ENCODE peak calls at places on chromosome X, in ten cellular contexts. R, J, S, G, V, C, B, M, I and N are unnamed samples.

GRCh38 chrX:129423191-129423590 is 100.1 kb downstream of the SMARCA1 start:
- DNase-seq in R (no peak), J (no peak), S (no peak), G (no peak), V (no peak), C (no peak), B (no peak), M (no peak), I (no peak), N (no peak)

GRCh38 chrX:69133561-69134542 is 31.4 kb downstream of the PJA1 start:
- DNase-seq in R (no peak), J (peak), S (peak), G (peak), V (no peak), C (no peak), B (peak), M (peak), I (peak), N (peak)

GRCh38 chrX:102154218-102154860 is 1.4 kb downstream of the BEX5 start:
- DNase-seq in R (no peak), J (no peak), S (peak), G (no peak), V (no peak), C (no peak), B (no peak), M (peak), I (no peak), N (no peak)

GRCh38 chrX:110944793-110945466 is 149.3 kb upstream of the CHRDL1 start:
- DNase-seq in R (no peak), J (no peak), S (no peak), G (peak), V (no peak), C (no peak), B (peak), M (no peak), I (no peak), N (no peak)

GRCh38 chrX:2351321-2351720 is 149.5 kb downstream of the DHRSX start:
- DNase-seq in R (no peak), J (peak), S (no peak), G (peak), V (no peak), C (no peak), B (peak), M (no peak), I (no peak), N (no peak)

GRCh38 chrX:11791537-11791936 is 33.5 kb downstream of the MSL3 start:
- DNase-seq in R (no peak), J (no peak), S (no peak), G (no peak), V (no peak), C (no peak), B (no peak), M (no peak), I (no peak), N (no peak)

GRCh38 chrX:15816453-15816838 is 26.2 kb downstream of the ZRSR2 start:
- DNase-seq in R (no peak), J (no peak), S (no peak), G (no peak), V (no peak), C (no peak), B (no peak), M (peak), I (no peak), N (no peak)

GRCh38 chrX:153725832-153726285 is 1.2 kb downstream of the ABCD1 start:
- DNase-seq in R (no peak), J (no peak), S (no peak), G (no peak), V (no peak), C (no peak), B (no peak), M (no peak), I (no peak), N (no peak)

GRCh38 chrX:13937370-13938052 is 92.2 kb downstream of the GEMIN8 start:
- DNase-seq in R (no peak), J (no peak), S (no peak), G (peak), V (no peak), C (peak), B (no peak), M (no peak), I (peak), N (no peak)

GRCh38 chrX:37943554-37943953 is 62.8 kb upstream of the SYTL5 start:
- DNase-seq in R (no peak), J (no peak), S (no peak), G (no peak), V (no peak), C (no peak), B (no peak), M (no peak), I (no peak), N (no peak)

GRCh38 chrX:56281789-56282188 is 49.6 kb downstream of the KLF8 start:
- DNase-seq in R (no peak), J (no peak), S (peak), G (no peak), V (peak), C (no peak), B (peak), M (peak), I (peak), N (no peak)

GRCh38 chrX:22314692-22315091 is 42.0 kb downstream of the CBLL2 start:
- DNase-seq in R (no peak), J (no peak), S (no peak), G (peak), V (no peak), C (no peak), B (peak), M (peak), I (no peak), N (no peak)

GRCh38 chrX:27966955-27967354 is 14.3 kb downstream of the DCAF8L1 start:
- DNase-seq in R (no peak), J (no peak), S (no peak), G (peak), V (no peak), C (no peak), B (peak), M (peak), I (peak), N (peak)

GRCh38 chrX:49001521-49002090 is 458 bp downstream of the GRIPAP1 start:
- DNase-seq in R (peak), J (no peak), S (peak), G (peak), V (no peak), C (peak), B (peak), M (peak), I (no peak), N (peak)

GRCh38 chrX:123920065-123920785 is 41.3 kb upstream of the STAG2 start:
- DNase-seq in R (no peak), J (no peak), S (no peak), G (peak), V (peak), C (no peak), B (peak), M (peak), I (peak), N (peak)

GRCh38 chrX:112163916-112164315 is 81.3 kb upstream of the TRPC5 start:
- DNase-seq in R (no peak), J (no peak), S (no peak), G (peak), V (no peak), C (no peak), B (no peak), M (no peak), I (peak), N (no peak)

GRCh38 chrX:29902004-29902403 is 313.4 kb upstream of the MAGEB2 start:
- DNase-seq in R (no peak), J (no peak), S (no peak), G (no peak), V (no peak), C (no peak), B (no peak), M (no peak), I (no peak), N (no peak)

GRCh38 chrX:29903365-29903764 is 312.0 kb upstream of the MAGEB2 start:
- DNase-seq in R (no peak), J (no peak), S (no peak), G (peak), V (no peak), C (no peak), B (no peak), M (no peak), I (peak), N (no peak)
- TF ChIP-seq CTCF in R (no peak), J (peak), S (no peak), G (peak), V (peak), C (peak), B (peak), M (peak), I (peak), N (peak)

DNA sequence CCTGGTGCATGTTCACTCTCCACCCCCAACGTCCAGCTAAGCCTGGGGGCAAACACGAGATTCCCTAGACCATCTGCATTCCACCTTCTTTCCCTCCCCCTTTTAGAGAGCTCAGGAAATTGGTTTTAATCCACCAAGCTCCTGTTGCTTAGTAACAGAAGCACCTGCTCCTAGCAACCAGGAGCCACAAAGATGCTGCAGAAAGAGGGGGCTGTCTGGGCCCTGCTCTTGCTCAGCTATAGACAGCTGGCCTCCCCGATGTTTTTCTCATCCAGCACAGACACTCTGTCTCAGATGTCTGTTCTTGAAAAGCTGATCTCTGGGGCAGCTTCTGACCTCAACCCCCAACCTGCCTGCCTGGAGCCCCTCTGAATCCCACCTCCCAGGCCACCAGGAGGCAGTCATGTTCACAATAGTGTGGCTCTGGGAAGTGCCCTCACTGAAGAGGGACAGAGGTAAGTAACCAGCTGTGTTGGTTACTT is 71.5 kb downstream of the SLC16A2 start:
- DNase-seq in R (no peak), J (no peak), S (peak), G (no peak), V (no peak), C (no peak), B (no peak), M (peak), I (no peak), N (no peak)
- TF ChIP-seq CTCF in R (no peak), J (peak), S (no peak), G (no peak), V (no peak), C (peak), B (no peak), M (peak), I (no peak), N (peak)

GRCh38 chrX:41734530-41734929 is 10.5 kb downstream of the GPR82 start:
- DNase-seq in R (no peak), J (no peak), S (no peak), G (no peak), V (peak), C (no peak), B (peak), M (peak), I (peak), N (no peak)
- TF ChIP-seq CTCF in R (peak), J (peak), S (no peak), G (peak), V (peak), C (peak), B (peak), M (peak), I (peak), N (peak)

GRCh38 chrX:41441934-41442823 is 5.0 kb upstream of the NYX start:
- DNase-seq in R (peak), J (peak), S (peak), G (peak), V (peak), C (peak), B (peak), M (peak), I (no peak), N (no peak)
- TF ChIP-seq CTCF in R (peak), J (peak), S (peak), G (peak), V (peak), C (peak), B (peak), M (peak), I (peak), N (peak)

GRCh38 chrX:38985375-38985774 is 184.1 kb downstream of the MID1IP1 start:
- DNase-seq in R (no peak), J (no peak), S (no peak), G (no peak), V (no peak), C (peak), B (peak), M (peak), I (no peak), N (no peak)
- TF ChIP-seq CTCF in R (peak), J (peak), S (no peak), G (no peak), V (no peak), C (peak), B (no peak), M (peak), I (peak), N (no peak)

GRCh38 chrX:114626323-114626722 is 42.4 kb downstream of the HTR2C start:
- DNase-seq in R (no peak), J (no peak), S (no peak), G (peak), V (no peak), C (peak), B (peak), M (peak), I (peak), N (no peak)
- TF ChIP-seq CTCF in R (peak), J (peak), S (peak), G (peak), V (peak), C (peak), B (peak), M (peak), I (peak), N (peak)

DNA sequence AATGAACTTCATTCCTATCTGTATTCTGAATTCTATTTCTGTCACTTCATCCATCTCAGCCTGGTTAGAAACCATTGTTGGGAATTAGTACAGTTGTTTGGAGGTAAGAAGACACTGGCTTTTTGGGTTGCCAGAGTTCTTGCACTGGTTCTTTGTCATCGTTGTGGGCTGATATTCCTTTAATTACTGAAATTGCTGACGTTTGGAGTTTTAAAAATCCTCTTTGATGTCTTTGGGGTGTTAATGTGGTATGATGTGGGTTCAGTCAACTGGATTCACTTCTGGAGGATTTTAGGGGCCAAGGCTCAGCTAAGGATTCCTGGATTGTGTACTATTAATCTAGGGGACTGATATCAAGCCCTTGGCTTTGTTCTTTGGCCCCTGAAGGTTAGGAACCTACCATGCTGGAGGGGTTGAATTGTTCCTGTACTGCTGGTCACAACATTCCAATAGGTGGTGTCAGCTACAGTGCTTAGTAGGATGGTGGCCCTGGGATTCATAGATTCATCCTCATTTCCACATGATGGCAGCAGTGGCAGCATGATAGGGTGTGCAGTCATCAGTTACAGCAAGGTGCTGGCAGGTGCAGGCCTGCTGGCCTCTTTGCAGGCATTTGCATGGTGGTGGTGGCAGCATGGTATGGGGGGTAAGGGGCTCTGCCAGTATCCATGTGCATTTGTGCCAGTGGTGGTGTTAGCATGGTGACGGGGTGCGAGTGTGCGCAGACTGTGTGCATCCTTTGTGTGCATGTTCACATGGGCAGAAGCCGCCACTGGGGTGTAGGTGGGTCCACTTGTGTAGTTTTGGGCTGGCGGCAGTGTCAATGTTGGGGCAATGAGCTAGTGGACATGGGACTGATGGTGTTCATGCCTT is 301.3 kb downstream of the TEX13C start:
- DNase-seq in R (no peak), J (no peak), S (no peak), G (no peak), V (no peak), C (no peak), B (no peak), M (no peak), I (no peak), N (no peak)
- TF ChIP-seq CTCF in R (no peak), J (no peak), S (no peak), G (no peak), V (no peak), C (no peak), B (no peak), M (no peak), I (no peak), N (no peak)

DNA sequence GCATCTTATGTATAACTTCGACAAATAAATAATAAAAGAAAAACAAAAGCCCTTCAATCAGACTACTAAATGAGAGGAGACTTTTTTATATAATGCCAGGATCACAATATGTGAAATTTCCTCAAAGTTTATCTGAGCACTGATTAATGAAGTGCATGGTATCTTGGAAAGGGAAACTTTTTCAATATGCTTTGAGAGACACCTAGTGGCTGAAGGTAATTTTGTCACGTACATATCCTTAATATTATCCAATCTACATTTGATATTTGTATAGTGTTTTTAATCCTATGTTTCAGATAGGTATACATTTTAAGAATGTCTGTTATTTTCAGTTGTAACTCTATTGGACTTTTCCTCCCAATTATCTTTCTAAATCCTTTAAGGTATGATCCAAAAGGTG is 146.8 kb downstream of the KLHL4 start:
- DNase-seq in R (no peak), J (no peak), S (no peak), G (peak), V (peak), C (peak), B (peak), M (peak), I (peak), N (no peak)
- TF ChIP-seq CTCF in R (peak), J (peak), S (peak), G (no peak), V (peak), C (peak), B (no peak), M (peak), I (peak), N (peak)

DNA sequence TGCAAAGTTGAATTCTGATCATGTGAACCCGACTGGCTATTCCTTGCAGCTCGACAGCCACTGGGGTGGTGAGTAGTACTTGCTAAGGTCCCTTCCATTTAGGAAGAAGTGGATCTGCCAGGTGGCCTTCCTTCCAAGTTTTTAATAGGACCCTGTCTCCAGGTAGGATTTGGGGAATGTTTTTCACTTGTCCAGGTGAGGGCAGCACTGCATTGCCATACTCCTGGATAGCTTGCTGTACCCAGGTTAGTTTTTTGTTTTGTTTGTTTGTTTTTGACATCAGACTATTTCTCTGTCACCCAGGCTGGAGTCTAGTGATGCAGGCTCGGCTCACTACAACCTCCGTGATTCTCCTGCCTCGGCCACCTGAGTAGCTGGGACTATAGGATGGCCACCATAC is 29.8 kb downstream of the SAGE1 start:
- DNase-seq in R (no peak), J (no peak), S (no peak), G (no peak), V (no peak), C (no peak), B (peak), M (no peak), I (no peak), N (no peak)
- TF ChIP-seq CTCF in R (no peak), J (peak), S (no peak), G (no peak), V (peak), C (peak), B (peak), M (peak), I (no peak), N (peak)

GRCh38 chrX:20118065-20118824 is 1.5 kb upstream of the MAP7D2 start:
- DNase-seq in R (no peak), J (no peak), S (no peak), G (no peak), V (no peak), C (no peak), B (peak), M (no peak), I (no peak), N (no peak)
- TF ChIP-seq CTCF in R (no peak), J (no peak), S (no peak), G (no peak), V (no peak), C (no peak), B (no peak), M (no peak), I (no peak), N (no peak)